ENCODE peak calls at places on chromosomes 2 and 18, in five cellular contexts. M, G, R, Z and N are unnamed samples.

GRCh38 chr2:35973132-35973736 is 382.3 kb upstream of the CRIM1 start:
- DNase-seq in M (peak), G (no peak), R (no peak), Z (no peak), N (no peak)

GRCh38 chr2:111155610-111156009 is 34.9 kb downstream of the BCL2L11 start:
- DNase-seq in M (no peak), G (no peak), R (no peak), Z (no peak), N (no peak)

GRCh38 chr2:150644298-150645067 is 157.0 kb upstream of the RND3 start:
- DNase-seq in M (no peak), G (no peak), R (no peak), Z (no peak), N (no peak)

GRCh38 chr18:28650860-28651259 is 473.9 kb upstream of the CDH2 start:
- DNase-seq in M (no peak), G (no peak), R (no peak), Z (no peak), N (no peak)

GRCh38 chr2:38168710-38169480 is 92.9 kb upstream of the CYP1B1 start:
- DNase-seq in M (no peak), G (no peak), R (no peak), Z (no peak), N (no peak)

GRCh38 chr2:100991404-100991773 is 10.7 kb upstream of the RPL31 start:
- DNase-seq in M (no peak), G (no peak), R (no peak), Z (no peak), N (no peak)

GRCh38 chr2:176134045-176134444 is 4.5 kb downstream of the HOXD8 start:
- DNase-seq in M (no peak), G (no peak), R (no peak), Z (no peak), N (no peak)

GRCh38 chr2:224161712-224162111 is 122.6 kb upstream of the SERPINE2 start:
- DNase-seq in M (no peak), G (no peak), R (no peak), Z (no peak), N (no peak)

GRCh38 chr2:45497355-45497754 is 113.7 kb downstream of the SRBD1 start:
- DNase-seq in M (no peak), G (no peak), R (no peak), Z (no peak), N (no peak)

GRCh38 chr2:74464406-74464805 is 776 bp downstream of the MOGS start:
- DNase-seq in M (no peak), G (no peak), R (no peak), Z (no peak), N (peak)

GRCh38 chr2:85413592-85414421 is 3.6 kb upstream of the CAPG start:
- DNase-seq in M (no peak), G (peak), R (peak), Z (peak), N (peak)

GRCh38 chr2:241122376-241123002 is 20.4 kb upstream of the MTERF4 start:
- DNase-seq in M (no peak), G (no peak), R (no peak), Z (no peak), N (no peak)

GRCh38 chr2:96359310-96359709 is 23.7 kb downstream of the NCAPH start:
- DNase-seq in M (no peak), G (no peak), R (no peak), Z (peak), N (no peak)